ENCODE peak calls at places on chromosomes 7 and 10, in eight cellular contexts. H is AG09319; R is stimulated activated CD8-positive, alpha-beta memory T cell treated with anti-CD3 and anti-CD28 coated beads, Interleukin-12 subunit alpha, Interleukin-12 subunit beta, amount 100 ng/mL, for 4 hours; Z is posterior vena cava; D is M059J; P is endothelial cell; C is right atrium auricular region; V is activated T-cell treated with anti-CD3 and anti-CD28 coated beads for 1 hour. U is an unnamed sample.

GRCh38 chr10:42992156-42992956 is 84.5 kb upstream of the RET start:
- DNase-seq in H (no peak), R (no peak), Z (peak), D (no peak), P (no peak), C (no peak), V (no peak), U (no peak)

GRCh38 chr10:93259126-93259525 is 185.4 kb downstream of the CYP26A1 start:
- DNase-seq in H (no peak), R (no peak), Z (no peak), D (no peak), P (no peak), C (no peak), V (no peak), U (peak)

GRCh38 chr7:100719523-100720319 is 547 bp upstream of the EPO start:
- DNase-seq in H (no peak), R (no peak), Z (no peak), D (peak), P (no peak), C (no peak), V (no peak), U (peak)

GRCh38 chr10:1378473-1378872 is 322.3 kb downstream of the WDR37 start:
- DNase-seq in H (no peak), R (no peak), Z (no peak), D (no peak), P (no peak), C (peak), V (no peak), U (no peak)

GRCh38 chr10:126576336-126576735 is 94.2 kb downstream of the C10orf90 start:
- DNase-seq in H (no peak), R (no peak), Z (no peak), D (peak), P (no peak), C (no peak), V (no peak), U (peak)

GRCh38 chr7:83655951-83656556 is 7.1 kb upstream of the SEMA3E start:
- DNase-seq in H (peak), R (no peak), Z (no peak), D (peak), P (peak), C (no peak), V (no peak), U (peak)

GRCh38 chr10:51092402-51092801 is 18.1 kb downstream of the PRKG1 start:
- DNase-seq in H (no peak), R (no peak), Z (peak), D (peak), P (no peak), C (peak), V (no peak), U (peak)

GRCh38 chr10:71323407-71323806 is 4.3 kb downstream of the SLC29A3 start:
- DNase-seq in H (no peak), R (no peak), Z (no peak), D (no peak), P (no peak), C (no peak), V (no peak), U (peak)

GRCh38 chr10:48614481-48615383 is 9.9 kb upstream of the ARHGAP22 start:
- DNase-seq in H (peak), R (no peak), Z (no peak), D (peak), P (no peak), C (no peak), V (no peak), U (no peak)

GRCh38 chr10:51117053-51117660 is 42.9 kb downstream of the PRKG1 start:
- DNase-seq in H (no peak), R (no peak), Z (no peak), D (no peak), P (no peak), C (no peak), V (no peak), U (no peak)

GRCh38 chr7:47885309-47886000 is 62.8 kb downstream of the PKD1L1 start:
- DNase-seq in H (no peak), R (no peak), Z (no peak), D (no peak), P (no peak), C (no peak), V (no peak), U (peak)

GRCh38 chr7:130903358-130903974 is 169.5 kb upstream of the KLF14 start:
- DNase-seq in H (peak), R (no peak), Z (no peak), D (peak), P (no peak), C (peak), V (no peak), U (peak)

GRCh38 chr7:7793249-7793648 is 74.8 kb upstream of the RPA3 start:
- DNase-seq in H (no peak), R (no peak), Z (no peak), D (no peak), P (no peak), C (no peak), V (no peak), U (no peak)

GRCh38 chr10:119301397-119301796 is 94.0 kb downstream of the GRK5 start:
- DNase-seq in H (no peak), R (peak), Z (no peak), D (peak), P (no peak), C (no peak), V (peak), U (no peak)

GRCh38 chr10:33273295-33274002 is 61.0 kb downstream of the NRP1 start:
- DNase-seq in H (peak), R (no peak), Z (peak), D (peak), P (no peak), C (peak), V (no peak), U (peak)

GRCh38 chr7:35570926-35571325 is 124.0 kb downstream of the HERPUD2 start:
- DNase-seq in H (no peak), R (no peak), Z (no peak), D (no peak), P (no peak), C (no peak), V (no peak), U (no peak)

GRCh38 chr10:92087750-92088395 is 164.3 kb downstream of the BTAF1 start:
- DNase-seq in H (peak), R (no peak), Z (no peak), D (peak), P (peak), C (peak), V (peak), U (peak)

GRCh38 chr10:93471110-93471651 is 11.0 kb downstream of the MYOF start:
- DNase-seq in H (peak), R (no peak), Z (no peak), D (peak), P (no peak), C (no peak), V (no peak), U (peak)

GRCh38 chr10:58394471-58394870 is 9.3 kb downstream of the TFAM start:
- DNase-seq in H (no peak), R (no peak), Z (no peak), D (no peak), P (no peak), C (no peak), V (no peak), U (no peak)

GRCh38 chr7:24946467-24946866 is 33.5 kb downstream of the OSBPL3 start:
- DNase-seq in H (no peak), R (no peak), Z (no peak), D (no peak), P (no peak), C (no peak), V (no peak), U (no peak)

GRCh38 chr7:142440219-142441073 is 182.6 kb upstream of the PRSS58 start:
- DNase-seq in H (no peak), R (no peak), Z (no peak), D (peak), P (no peak), C (no peak), V (no peak), U (peak)

GRCh38 chr7:149430197-149430596 is 30.7 kb downstream of the ZNF777 start:
- DNase-seq in H (no peak), R (no peak), Z (no peak), D (no peak), P (no peak), C (no peak), V (no peak), U (no peak)

GRCh38 chr7:2583798-2584580 is 25.2 kb downstream of the IQCE start:
- DNase-seq in H (no peak), R (no peak), Z (no peak), D (no peak), P (no peak), C (no peak), V (no peak), U (no peak)